ENCODE peak calls at places on chromosomes 2 and 18, in four cellular contexts. P is NB4; O is GM12865; Z is stimulated activated CD8-positive, alpha-beta memory T cell treated with anti-CD3 and anti-CD28 coated beads, Interleukin-7, amount 100 ng/mL, for 24 hours. V is an unnamed sample.

GRCh38 chr2:95106081-95106480 is 15.5 kb downstream of the MRPS5 start:
- DNase-seq in P (no peak), O (no peak), Z (no peak), V (no peak)

GRCh38 chr18:29823671-29824070 is 1218.9 kb downstream of the DSC3 start:
- DNase-seq in P (no peak), O (no peak), Z (no peak), V (no peak)

GRCh38 chr2:25018681-25019080 is 23.2 kb upstream of the EFR3B start:
- DNase-seq in P (no peak), O (no peak), Z (no peak), V (no peak)

GRCh38 chr2:196233808-196234501 is 62.6 kb upstream of the STK17B start:
- DNase-seq in P (peak), O (peak), Z (no peak), V (peak)

GRCh38 chr18:22337311-22337710 is 80.4 kb downstream of the CTAGE1 start:
- DNase-seq in P (no peak), O (no peak), Z (no peak), V (no peak)

GRCh38 chr18:36155960-36156757 is 26.5 kb downstream of the ELP2 start:
- DNase-seq in P (no peak), O (no peak), Z (no peak), V (no peak)

GRCh38 chr2:234496442-234496834 is 443 bp downstream of the ARL4C start:
- DNase-seq in P (no peak), O (peak), Z (no peak), V (no peak)

GRCh38 chr2:67446504-67446911 is 49.4 kb downstream of the ETAA1 start:
- DNase-seq in P (no peak), O (no peak), Z (no peak), V (no peak)

GRCh38 chr2:238026953-238027505 is 33.8 kb upstream of the SCLY start:
- DNase-seq in P (no peak), O (no peak), Z (no peak), V (no peak)

GRCh38 chr2:148582679-148583511 is 61.7 kb upstream of the EPC2 start:
- DNase-seq in P (no peak), O (peak), Z (no peak), V (no peak)

GRCh38 chr2:238872628-238873400 is 24.9 kb downstream of the TWIST2 start:
- DNase-seq in P (no peak), O (no peak), Z (no peak), V (no peak)

GRCh38 chr18:78126106-78126505 is 853.5 kb upstream of the SALL3 start:
- DNase-seq in P (no peak), O (no peak), Z (no peak), V (no peak)

V was measured in GM06990.